ENCODE peak calls at places on chromosomes 1 and 21, in five cellular contexts. K, L, J, Z and W are unnamed samples.

GRCh38 chr1:74396942-74397341 is 115.5 kb downstream of the LRRC53 start:
- DNase-seq in K (no peak), L (no peak), J (no peak), Z (no peak), W (no peak)

GRCh38 chr1:21255284-21255942 is 34.9 kb downstream of the ECE1 start:
- DNase-seq in K (peak; percentile 93), L (peak; percentile 90), J (peak; percentile 51), Z (peak; percentile 88), W (no peak)

GRCh38 chr1:118815909-118816308 is 172.2 kb downstream of the TBX15 start:
- DNase-seq in K (no peak), L (no peak), J (no peak), Z (no peak), W (no peak)

GRCh38 chr1:204073837-204074273 is 940 bp downstream of the SOX13 start:
- DNase-seq in K (no peak), L (peak; percentile 34), J (no peak), Z (no peak), W (no peak)

GRCh38 chr1:155951753-155952504 is 10.5 kb downstream of the RXFP4 start:
- DNase-seq in K (no peak), L (no peak), J (no peak), Z (no peak), W (no peak)

GRCh38 chr1:51877434-51878306 is 857 bp downstream of the NRDC start:
- DNase-seq in K (no peak), L (peak; percentile 67), J (no peak), Z (peak; percentile 30), W (no peak)

GRCh38 chr1:41939194-41939593 is 20.5 kb upstream of the HIVEP3 start:
- DNase-seq in K (no peak), L (no peak), J (no peak), Z (no peak), W (no peak)

GRCh38 chr1:212700597-212700891 is 904 bp upstream of the BATF3 start:
- DNase-seq in K (no peak), L (no peak), J (no peak), Z (no peak), W (no peak)

GRCh38 chr1:43620956-43621355 is 29.0 kb upstream of the KDM4A start:
- DNase-seq in K (no peak), L (no peak), J (no peak), Z (no peak), W (no peak)

GRCh38 chr1:220528049-220528678 is at the start of gene MARK1:
- DNase-seq in K (peak; percentile 38), L (peak; percentile 62), J (no peak), Z (peak; percentile 35), W (no peak)

GRCh38 chr1:151908228-151908691 is 1.1 kb downstream of the THEM4 start:
- DNase-seq in K (no peak), L (no peak), J (no peak), Z (no peak), W (no peak)

GRCh38 chr1:247456914-247457638 is 828 bp downstream of the OR2B11 start:
- DNase-seq in K (no peak), L (no peak), J (no peak), Z (no peak), W (no peak)

GRCh38 chr1:206555473-206555935 is 48.2 kb downstream of the RASSF5 start:
- DNase-seq in K (no peak), L (no peak), J (no peak), Z (no peak), W (no peak)

GRCh38 chr1:218322762-218323161 is 22.4 kb upstream of the TGFB2 start:
- DNase-seq in K (no peak), L (no peak), J (no peak), Z (no peak), W (no peak)

GRCh38 chr1:77540501-77541161 is 141.8 kb downstream of the ZZZ3 start:
- DNase-seq in K (no peak), L (peak; percentile 35), J (peak; percentile 83), Z (no peak), W (no peak)

GRCh38 chr1:169853335-169853734 is 40.4 kb downstream of the SCYL3 start:
- DNase-seq in K (no peak), L (no peak), J (no peak), Z (no peak), W (no peak)

GRCh38 chr1:248841702-248842395 is 3.8 kb downstream of the ZNF672 start:
- DNase-seq in K (no peak), L (peak; percentile 70), J (no peak), Z (no peak), W (no peak)
- TF ChIP-seq CTCF in K (peak; percentile 31), L (peak; percentile 78), J (peak; percentile 68), Z (peak; percentile 36), W (peak; percentile 65)

GRCh38 chr1:38677311-38677710 is 182.3 kb downstream of the RRAGC start:
- DNase-seq in K (no peak), L (no peak), J (no peak), Z (no peak), W (no peak)

GRCh38 chr1:38677756-38678155 is 181.8 kb downstream of the RRAGC start:
- DNase-seq in K (no peak), L (no peak), J (no peak), Z (no peak), W (no peak)

GRCh38 chr1:38670544-38671122 is 188.9 kb downstream of the RRAGC start:
- DNase-seq in K (no peak), L (no peak), J (no peak), Z (no peak), W (no peak)

GRCh38 chr1:38671221-38671620 is 188.4 kb downstream of the RRAGC start:
- DNase-seq in K (no peak), L (peak; percentile 57), J (no peak), Z (no peak), W (no peak)

GRCh38 chr1:38672692-38673091 is 186.9 kb downstream of the RRAGC start:
- DNase-seq in K (peak; percentile 26), L (no peak), J (no peak), Z (no peak), W (no peak)
- H3K4me3 ChIP-seq in K (no peak overlapping the region), L (no peak overlapping the region), J (no peak overlapping the region), Z (no peak overlapping the region), W (no peak overlapping the region)

DNA sequence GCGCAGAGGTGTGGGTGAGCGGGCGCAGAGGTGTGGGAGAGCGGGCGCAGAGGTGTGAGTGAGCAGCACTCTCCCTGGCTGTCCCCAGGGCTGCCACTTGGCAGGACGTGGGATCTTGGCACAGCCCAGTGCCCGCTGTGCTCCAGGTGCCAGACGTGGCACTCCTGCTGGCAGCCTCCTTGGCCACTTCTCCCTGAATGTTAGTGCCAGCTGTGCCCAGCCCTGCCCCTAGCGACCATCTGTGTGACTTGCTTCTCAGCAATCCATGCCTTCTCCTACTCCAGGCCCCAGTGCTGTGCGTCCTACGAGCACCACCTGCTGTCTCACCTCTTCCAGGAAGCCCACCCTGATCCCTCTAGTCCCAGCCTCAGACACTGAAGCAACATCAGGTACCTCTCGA is 30.5 kb downstream of the KRTAP10-1 start:
- DNase-seq in K (peak; percentile 93), L (no peak), J (no peak), Z (peak; percentile 79), W (no peak)
- TF ChIP-seq CTCF in K (peak; percentile 66), L (no peak), J (peak; percentile 38), Z (no peak), W (no peak)

GRCh38 chr1:93288558-93288957 is 57.1 kb upstream of the DR1 start:
- DNase-seq in K (no peak), L (peak; percentile 11), J (no peak), Z (peak; percentile 30), W (no peak)
- H3K4me3 ChIP-seq in K (no peak overlapping the region), L (no peak overlapping the region), J (no peak overlapping the region), Z (no peak overlapping the region), W (no peak overlapping the region)

GRCh38 chr1:93734999-93735398 is 53.4 kb upstream of the BCAR3 start:
- DNase-seq in K (no peak), L (no peak), J (no peak), Z (no peak), W (no peak)
- TF ChIP-seq CTCF in K (no peak), L (no peak), J (peak; percentile 45), Z (no peak), W (peak; percentile 30)

GRCh38 chr1:27343639-27344025 is 1.8 kb downstream of the SYTL1 start:
- DNase-seq in K (no peak), L (no peak), J (no peak), Z (no peak), W (no peak)
- H3K4me3 ChIP-seq in K (peak overlapping the region; percentile 50), L (no peak overlapping the region), J (no peak overlapping the region), Z (no peak overlapping the region), W (no peak overlapping the region)